ENCODE peak calls at places on chromosomes 7 and 10, in four cellular contexts. S is IMR-90, D is HFF-Myc, L is AG10803. J is an unnamed sample.

GRCh38 chr7:151699920-151700319 is 177.0 kb downstream of the PRKAG2 start:
- DNase-seq in L (no peak), S (peak; percentile 39), D (no peak), J (no peak)

GRCh38 chr7:44454348-44454747 is 36.1 kb downstream of the NUDCD3 start:
- DNase-seq in D (no peak), L (no peak), S (no peak), J (no peak)

GRCh38 chr10:131743190-131744151 is 157.3 kb upstream of the PPP2R2D start:
- DNase-seq in D (no peak), S (no peak), L (no peak), J (no peak)

GRCh38 chr7:39589323-39590111 is 23.3 kb downstream of the YAE1 start:
- DNase-seq in L (peak; percentile 88), S (peak; percentile 84), D (peak; percentile 42), J (peak; percentile 85)

GRCh38 chr10:58435297-58435696 is 50.1 kb downstream of the TFAM start:
- DNase-seq in D (peak; percentile 89), L (peak; percentile 100), S (peak; percentile 99), J (peak; percentile 95)

GRCh38 chr7:2405601-2406345 is 2.4 kb downstream of the CHST12 start:
- DNase-seq in L (peak; percentile 29), D (no peak), S (no peak), J (no peak)

GRCh38 chr7:94449151-94449725 is 54.5 kb downstream of the COL1A2 start:
- DNase-seq in L (peak; percentile 54), D (no peak), S (peak; percentile 55), J (peak; percentile 47)

GRCh38 chr7:42192072-42192471 is 44.9 kb downstream of the GLI3 start:
- DNase-seq in D (no peak), S (no peak), L (peak; percentile 55), J (no peak)

GRCh38 chr7:3430588-3430987 is 129.5 kb downstream of the SDK1 start:
- DNase-seq in D (no peak), L (no peak), S (no peak), J (peak; percentile 58)

GRCh38 chr7:129298268-129298893 is 73.6 kb downstream of the AHCYL2 start:
- DNase-seq in D (peak; percentile 9), S (peak; percentile 51), L (peak; percentile 26), J (peak; percentile 62)

GRCh38 chr10:119149723-119150122 is 15.8 kb downstream of the SFXN4 start:
- DNase-seq in L (no peak), S (no peak), D (no peak), J (peak; percentile 13)

GRCh38 chr7:93148135-93148534 is at the start of gene SAMD9L:
- DNase-seq in D (no peak), L (peak; percentile 25), S (peak; percentile 28), J (peak; percentile 20)

GRCh38 chr10:63767512-63767911 is 246.3 kb downstream of the REEP3 start:
- DNase-seq in D (no peak), L (no peak), S (peak; percentile 29), J (peak; percentile 13)

GRCh38 chr7:50456371-50457123 is 6.4 kb upstream of the FIGNL1 start:
- DNase-seq in S (no peak), D (no peak), L (no peak), J (no peak)

GRCh38 chr7:5284304-5285281 is 1.9 kb downstream of the SLC29A4 start:
- DNase-seq in S (no peak), L (no peak), D (no peak), J (peak; percentile 47)

GRCh38 chr10:4034907-4035581 is 250.0 kb upstream of the KLF6 start:
- DNase-seq in L (peak; percentile 53), S (peak; percentile 41), D (no peak), J (no peak)
- H3K4me3 ChIP-seq in L (peak overlapping the region; percentile 40), S (peak overlapping the region; percentile 11), D (no peak overlapping the region), J (no peak overlapping the region)

DNA sequence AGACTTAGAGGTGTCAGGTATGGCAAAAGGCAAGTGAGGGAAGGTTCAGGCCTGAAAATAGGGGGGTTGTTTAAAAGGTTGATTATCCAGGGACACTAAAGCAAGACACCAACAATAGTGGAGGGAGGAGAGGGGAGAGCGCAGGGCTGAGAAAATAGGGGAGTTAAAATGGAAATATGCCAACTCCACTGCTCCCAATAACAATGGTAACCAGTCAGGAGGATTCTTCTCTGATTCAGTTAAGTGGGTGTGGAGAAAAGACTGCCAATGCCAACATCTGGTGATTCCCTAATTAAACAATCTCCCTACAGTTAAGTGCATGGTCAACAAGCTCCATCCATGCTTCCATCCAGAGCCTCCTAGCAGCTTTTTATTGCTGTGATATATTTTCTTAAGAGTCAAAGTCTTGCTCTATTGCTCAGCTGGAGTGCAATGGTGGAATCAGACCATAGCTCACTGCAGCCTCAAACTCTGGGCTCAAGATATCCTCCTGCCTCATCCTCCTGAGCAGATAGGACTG is 183.3 kb downstream of the JAZF1 start:
- DNase-seq in D (no peak), S (no peak), L (no peak), J (no peak)
- TF ChIP-seq CTCF in D (no peak), S (no peak), L (no peak), J (no peak)

GRCh38 chr7:148925836-148926235 is 41.7 kb upstream of the EZH2 start:
- DNase-seq in L (no peak), S (no peak), D (no peak), J (no peak)
- H3K4me3 ChIP-seq in L (no peak overlapping the region), S (no peak overlapping the region), D (no peak overlapping the region), J (no peak overlapping the region)

DNA sequence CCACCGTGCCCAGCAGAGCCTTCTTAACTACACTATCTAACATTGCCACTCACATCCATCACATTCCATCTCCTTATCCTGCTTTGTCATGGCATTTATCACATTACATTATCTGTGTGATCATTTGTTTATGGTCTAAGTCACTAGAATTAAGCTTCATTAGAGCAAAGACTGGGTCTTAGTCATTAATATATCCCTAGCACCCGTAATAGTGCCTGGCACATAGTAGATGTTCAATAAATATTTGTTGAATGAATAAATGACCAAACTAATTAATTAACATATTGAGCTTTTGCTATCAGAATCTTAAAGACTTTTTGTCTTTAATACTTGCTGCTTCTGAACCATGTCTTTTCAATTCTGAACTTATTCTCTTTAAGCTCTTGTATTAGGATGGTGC is 5.9 kb upstream of the COPG2 start:
- DNase-seq in L (no peak), S (no peak), D (no peak), J (no peak)
- TF ChIP-seq CTCF in L (no peak), S (no peak), D (no peak), J (no peak)

GRCh38 chr7:37193087-37193774 is 255.4 kb downstream of the ELMO1 start:
- DNase-seq in D (no peak), L (no peak), S (no peak), J (no peak)
- H3K4me3 ChIP-seq in D (no peak overlapping the region), L (no peak overlapping the region), S (no peak overlapping the region), J (no peak overlapping the region)

GRCh38 chr10:16916496-16916895 is 99.3 kb upstream of the RSU1 start:
- DNase-seq in S (no peak), L (no peak), D (no peak), J (no peak)

GRCh38 chr10:16910795-16911164 is 93.6 kb upstream of the RSU1 start:
- DNase-seq in D (no peak), L (no peak), S (no peak), J (no peak)

GRCh38 chr10:16919076-16919972 is 102.1 kb upstream of the RSU1 start:
- DNase-seq in D (no peak), L (no peak), S (peak; percentile 2), J (no peak)

GRCh38 chr10:16913266-16913665 is 96.0 kb upstream of the RSU1 start:
- DNase-seq in D (no peak), L (no peak), S (no peak), J (no peak)

GRCh38 chr10:16915308-16915707 is 98.1 kb upstream of the RSU1 start:
- DNase-seq in L (no peak), S (no peak), D (no peak), J (no peak)
- TF ChIP-seq CTCF in L (no peak), S (no peak), D (peak; percentile 13), J (no peak)

DNA sequence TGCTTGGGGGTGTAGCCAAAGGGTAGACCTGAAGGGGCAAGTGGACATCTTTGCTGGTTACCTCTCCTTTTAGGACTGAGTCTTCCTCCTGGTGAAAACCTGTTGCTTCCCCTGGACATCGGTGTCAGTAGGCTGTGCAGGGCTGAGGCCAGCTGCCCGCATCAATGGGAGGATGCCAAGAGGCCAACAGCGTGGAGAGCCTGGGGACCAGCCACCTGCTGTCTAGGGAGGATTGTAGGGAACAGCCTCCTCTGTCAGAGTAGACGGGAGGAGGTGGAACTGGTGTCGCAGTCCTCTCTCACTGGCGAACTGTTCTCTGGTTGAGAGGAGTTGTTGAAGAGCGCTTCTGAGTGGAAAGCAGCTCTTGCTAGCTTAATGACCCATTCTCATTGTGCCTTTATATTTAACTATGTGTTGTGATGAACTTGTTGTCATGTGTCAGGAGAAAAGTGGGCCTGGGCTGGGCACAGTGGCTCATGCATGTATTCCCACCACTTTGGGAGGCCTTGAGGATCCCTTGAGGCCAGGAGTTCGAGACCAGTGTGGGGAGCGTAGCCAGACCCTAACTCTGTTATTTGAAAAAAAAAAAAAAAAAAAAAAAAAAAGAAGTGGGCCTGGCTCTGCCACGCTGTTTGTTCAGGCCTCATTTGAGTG is 1.8 kb downstream of the SUFU start:
- DNase-seq in L (no peak), D (no peak), S (no peak), J (no peak)
- H3K4me3 ChIP-seq in L (peak overlapping the region; percentile 96), D (peak overlapping the region; percentile 92), S (peak overlapping the region; percentile 96), J (no peak overlapping the region)